ENCODE peak calls at places on chromosome 5, in six cellular contexts. U, V, Z, H, F and Y are unnamed samples.

GRCh38 chr5:83145241-83145640 is 67.9 kb downstream of the XRCC4 start:
- DNase-seq in U (no peak), H (no peak), Z (no peak), F (no peak), V (no peak), Y (no peak)

GRCh38 chr5:53262348-53262970 is 152.9 kb upstream of the MOCS2 start:
- DNase-seq in U (no peak), F (peak), Z (no peak), H (peak), V (no peak), Y (no peak)

GRCh38 chr5:35415305-35415704 is 185.0 kb upstream of the PRLR start:
- DNase-seq in U (no peak), V (no peak), Z (no peak), F (no peak), H (no peak), Y (no peak)

GRCh38 chr5:56861893-56862485 is 46.6 kb downstream of the MAP3K1 start:
- DNase-seq in H (no peak), U (no peak), F (no peak), Z (no peak), V (no peak), Y (no peak)

GRCh38 chr5:168578006-168578405 is 1.2 kb downstream of the PANK3 start:
- DNase-seq in V (no peak), H (no peak), U (no peak), Z (no peak), F (no peak), Y (no peak)

GRCh38 chr5:6859951-6860638 is 146.9 kb downstream of the TENT4A start:
- DNase-seq in F (no peak), Z (no peak), H (no peak), V (no peak), U (no peak), Y (no peak)

GRCh38 chr5:15499528-15500325 is at the start of gene FBXL7:
- DNase-seq in U (peak), H (peak), V (no peak), Z (peak), F (no peak), Y (no peak)

GRCh38 chr5:146137967-146138403 is 32.6 kb upstream of the PLAC8L1 start:
- DNase-seq in Z (no peak), F (no peak), V (no peak), H (peak), U (no peak), Y (no peak)

GRCh38 chr5:147179555-147180147 is 55.2 kb upstream of the STK32A start:
- DNase-seq in V (no peak), F (no peak), Z (no peak), H (no peak), U (no peak), Y (no peak)

GRCh38 chr5:159864885-159865622 is 51.2 kb upstream of the ADRA1B start:
- DNase-seq in H (no peak), F (no peak), V (peak), Z (no peak), U (no peak), Y (no peak)

GRCh38 chr5:56917534-56917933 is 8.1 kb downstream of the SETD9 start:
- DNase-seq in Z (no peak), U (no peak), F (no peak), H (no peak), V (no peak), Y (no peak)

GRCh38 chr5:172770374-172770674 is 671 bp downstream of the DUSP1 start:
- DNase-seq in V (no peak), U (peak), F (no peak), H (no peak), Z (no peak), Y (no peak)

GRCh38 chr5:172773481-172774469 is 2.8 kb upstream of the DUSP1 start:
- DNase-seq in Z (no peak), F (no peak), U (no peak), V (no peak), H (no peak), Y (no peak)

GRCh38 chr5:172770675-172771438 is at the start of gene DUSP1:
- DNase-seq in F (peak), V (no peak), H (peak), U (peak), Z (peak), Y (peak)

GRCh38 chr5:172771439-172772111 is 580 bp upstream of the DUSP1 start:
- DNase-seq in U (no peak), F (no peak), V (no peak), H (no peak), Z (no peak), Y (no peak)

GRCh38 chr5:172772112-172772906 is 1.3 kb upstream of the DUSP1 start:
- DNase-seq in U (peak), F (peak), H (peak), V (no peak), Z (no peak), Y (peak)
- TF ChIP-seq POLR2A in U (no peak), F (peak), H (no peak), V (peak), Z (no peak), Y (peak)

DNA sequence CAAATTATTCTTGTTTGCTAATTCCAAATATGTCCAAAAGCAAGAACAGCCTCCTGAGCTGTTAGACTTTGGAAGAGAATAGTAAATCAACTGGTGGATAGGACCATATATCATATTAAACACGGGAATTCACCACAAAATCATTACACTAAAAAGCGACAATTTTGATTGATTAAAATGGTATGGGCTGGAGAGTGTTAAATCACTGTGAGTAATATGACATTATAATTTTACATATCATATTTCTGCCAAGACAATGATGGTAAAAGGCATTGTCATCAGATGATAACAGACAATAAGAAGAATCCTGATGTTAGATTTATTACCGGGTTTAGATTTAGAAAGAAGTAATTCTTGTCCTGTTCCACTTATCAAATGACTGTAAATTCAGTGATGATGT is 107.2 kb upstream of the ARRDC3 start:
- DNase-seq in U (no peak), Z (no peak), H (no peak), F (no peak), V (no peak), Y (no peak)
- TF ChIP-seq POLR2AphosphoS5 in U (no peak), Z (no peak), H (no peak), F (no peak), V (no peak), Y (no peak)

DNA sequence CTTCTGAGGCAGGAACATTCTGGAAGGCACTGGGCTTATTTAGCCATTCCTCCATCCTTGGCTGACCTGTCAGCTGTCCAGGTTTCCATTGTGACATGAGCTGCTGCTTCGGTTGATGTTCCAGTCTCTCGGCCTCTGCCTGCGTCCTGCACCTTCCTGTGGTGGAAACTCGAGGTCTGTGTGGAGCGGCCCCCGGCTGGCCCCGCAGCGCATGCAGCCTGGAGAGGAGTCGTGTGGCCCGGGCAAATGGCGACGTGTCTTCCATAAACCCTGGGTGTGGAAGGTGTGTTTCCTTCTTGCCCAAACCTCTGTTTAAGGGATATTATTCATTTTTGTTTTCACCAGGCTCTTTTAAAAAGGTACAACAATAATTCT is 36.5 kb upstream of the SLC9A3 start:
- DNase-seq in Z (no peak), F (no peak), H (no peak), U (no peak), V (no peak), Y (no peak)
- TF ChIP-seq TAF1 in Z (no peak), F (no peak), H (no peak), U (no peak), V (no peak), Y (no peak)

DNA sequence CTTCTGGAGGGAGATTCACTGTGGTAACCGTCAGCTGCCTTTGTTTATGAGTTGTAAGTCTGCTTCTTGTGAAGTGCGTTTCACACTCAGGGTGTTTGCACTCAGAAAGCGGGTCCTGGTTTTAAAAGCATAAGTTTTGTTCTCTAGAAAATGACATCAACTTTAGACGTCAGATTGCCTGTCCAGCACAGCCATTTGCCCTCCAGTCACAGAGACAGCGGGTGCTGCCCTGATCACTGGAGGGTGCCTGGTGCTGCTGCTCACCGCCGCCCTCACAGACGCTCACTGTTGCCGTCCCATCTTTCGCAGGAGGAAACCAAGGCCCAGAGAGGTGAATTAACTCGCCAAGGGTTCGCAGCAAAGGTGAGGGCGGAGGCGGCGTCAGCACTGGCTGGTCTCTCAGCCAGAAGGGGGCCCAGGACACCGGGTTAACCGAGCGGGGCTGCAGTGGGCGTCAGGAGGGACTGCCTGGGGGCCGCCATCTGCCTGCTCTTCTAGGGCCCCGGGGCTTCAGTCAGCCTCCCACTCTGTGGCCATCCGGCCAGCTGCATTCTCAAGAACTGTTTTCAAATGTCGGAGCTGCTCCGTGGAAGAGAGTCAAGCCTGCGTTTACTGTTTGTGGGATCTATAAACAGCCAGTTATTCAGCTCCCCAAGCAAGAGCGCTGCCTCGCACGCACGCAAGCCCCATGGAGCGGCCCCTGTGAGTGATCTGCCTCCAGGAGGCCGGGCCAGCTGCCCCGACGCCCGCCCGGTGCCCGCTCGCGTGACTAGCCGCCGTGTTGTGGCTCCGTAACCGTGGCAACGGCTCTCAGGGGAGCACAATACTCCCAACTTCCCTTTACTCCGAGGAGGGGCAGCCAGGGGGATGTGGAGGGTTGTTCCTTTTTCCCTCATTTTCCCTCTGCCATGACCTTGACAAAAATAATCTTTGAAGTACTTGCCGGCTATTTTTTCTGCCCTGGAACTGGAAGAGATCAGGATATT is 43.4 kb upstream of the EXOC3 start:
- DNase-seq in V (peak), F (peak), U (peak), H (peak), Z (peak), Y (peak)
- TF ChIP-seq POLR2A in V (peak), F (no peak), U (peak), H (no peak), Z (no peak), Y (peak)

GRCh38 chr5:66498791-66499207 is 97.4 kb upstream of the MAST4 start:
- DNase-seq in V (no peak), F (no peak), H (peak), U (no peak), Z (no peak), Y (no peak)
- TF ChIP-seq POLR2AphosphoS5 in V (no peak), F (no peak), H (no peak), U (no peak), Z (no peak), Y (no peak)

DNA sequence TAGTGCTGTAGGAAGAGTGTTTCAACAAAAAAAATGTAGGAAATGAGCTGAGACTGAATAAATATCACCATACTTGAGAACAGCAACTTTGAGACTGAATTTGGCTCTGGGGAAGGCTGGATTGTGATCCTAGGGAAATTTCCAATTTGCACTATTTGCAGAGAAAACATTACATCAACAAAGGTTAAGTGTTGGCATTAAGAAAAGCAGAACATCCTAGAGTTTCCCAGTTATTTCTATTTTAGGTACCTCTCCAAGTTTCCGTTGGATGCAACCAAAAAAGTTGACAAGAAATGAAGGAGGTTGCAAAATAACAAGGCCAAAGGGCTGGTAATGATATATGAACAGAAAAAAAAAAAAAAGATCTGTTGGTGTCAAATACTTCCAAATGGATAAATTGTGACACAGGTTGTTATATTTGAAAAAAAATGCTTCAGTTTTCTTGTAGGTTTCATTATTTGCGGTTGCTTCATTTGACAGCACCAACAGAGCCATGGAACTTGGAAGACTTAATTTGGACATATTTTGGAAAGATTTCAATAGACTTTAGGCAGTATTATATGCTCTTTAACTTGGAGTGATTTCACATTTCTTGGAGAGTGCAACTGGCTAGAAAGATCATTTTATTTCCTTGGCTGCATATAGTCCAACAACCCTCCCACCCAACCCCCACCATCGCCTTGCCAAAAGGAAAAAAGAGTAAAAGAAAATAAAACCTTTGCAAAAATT is 230.8 kb downstream of the ZNF608 start:
- DNase-seq in H (no peak), Z (no peak), V (no peak), F (no peak), U (no peak), Y (no peak)
- TF ChIP-seq TAF1 in H (no peak), Z (no peak), V (no peak), F (no peak), U (no peak), Y (no peak)

DNA sequence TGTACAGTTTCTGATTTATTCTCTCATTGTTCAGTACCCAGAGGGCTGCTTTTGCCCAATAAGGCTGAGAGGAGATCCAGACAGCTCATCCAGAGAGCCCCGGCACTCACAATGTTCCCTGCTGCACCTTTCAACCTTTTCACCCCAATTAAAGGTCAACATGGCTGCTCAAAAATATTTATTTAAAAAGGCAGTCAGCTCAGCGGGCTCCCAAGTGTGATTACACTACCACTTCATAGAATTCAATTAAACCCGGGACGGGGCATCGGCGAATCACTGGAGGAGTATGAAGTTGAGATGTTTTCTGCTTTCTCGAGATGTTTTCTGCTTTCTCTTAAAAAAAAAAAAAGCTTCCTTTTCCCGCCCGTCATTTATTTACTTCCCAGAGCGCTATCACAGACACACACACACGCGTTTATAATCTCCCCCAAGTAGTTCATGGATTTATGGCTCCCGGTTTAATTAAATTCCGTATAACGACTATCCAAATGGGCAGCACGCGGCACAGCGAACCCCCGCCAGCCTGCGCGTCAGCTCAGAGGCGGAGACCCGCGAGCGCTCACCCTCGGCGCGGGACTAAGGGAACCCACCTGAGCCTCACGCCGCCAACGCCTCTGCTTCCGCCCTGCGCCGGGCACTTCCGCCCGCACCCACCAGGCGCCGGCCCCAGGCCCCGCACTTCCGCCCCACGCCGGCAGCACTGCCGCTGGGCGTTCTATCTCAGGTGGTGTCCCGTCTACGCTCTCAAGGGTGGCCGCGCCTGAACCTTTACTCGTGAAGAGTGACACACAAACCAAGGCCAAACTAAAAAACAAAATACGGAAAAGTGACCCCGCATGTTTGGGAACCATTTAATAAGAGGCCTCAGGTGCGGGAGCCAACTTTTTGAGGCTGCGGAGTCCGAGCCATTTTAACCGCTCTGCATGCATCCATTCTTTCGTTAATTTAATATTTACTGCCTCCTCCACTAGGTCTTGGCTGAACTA is at the start of gene C5orf63:
- DNase-seq in Z (no peak), H (peak), F (peak), U (peak), V (peak), Y (peak)
- TF ChIP-seq POLR2A in Z (no peak), H (peak), F (peak), U (peak), V (peak), Y (peak)

GRCh38 chr5:171801839-171802238 is 16.2 kb downstream of the SMIM23 start:
- DNase-seq in F (no peak), V (no peak), H (no peak), U (no peak), Z (no peak), Y (no peak)
- TF ChIP-seq POLR2AphosphoS5 in F (no peak), V (no peak), H (no peak), U (no peak), Z (no peak), Y (no peak)

DNA sequence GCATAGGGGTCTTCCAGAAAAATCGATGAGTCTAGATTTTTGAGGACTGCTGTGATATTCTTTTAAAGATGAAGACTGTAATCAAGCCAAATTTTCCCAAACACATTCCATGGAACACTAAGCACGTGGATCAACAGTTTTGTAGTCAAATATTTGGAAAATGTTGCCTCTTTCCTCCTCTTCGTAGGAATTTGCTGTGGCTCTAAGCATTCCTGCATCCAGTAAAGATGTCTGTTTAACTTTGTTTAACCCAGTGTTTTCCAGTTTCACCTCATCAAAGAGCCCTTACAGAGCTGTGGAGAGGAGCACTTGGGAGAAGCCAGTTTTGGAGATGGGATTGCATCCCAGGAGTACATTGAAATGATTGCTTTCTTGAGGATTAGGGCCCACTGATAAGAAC is 58.9 kb downstream of the INSYN2B start:
- DNase-seq in V (no peak), Z (no peak), U (no peak), H (no peak), F (no peak), Y (no peak)
- TF ChIP-seq TAF1 in V (no peak), Z (no peak), U (no peak), H (no peak), F (no peak), Y (no peak)